ENCODE peak calls at places on chromosomes 1 and 21, in nine cellular contexts. L, E, S, Q, V, Y, X, B and Z are unnamed samples.
A peak's percentile ranks its signal among the peaks of the same experiment; 100 is the strongest.

GRCh38 chr1:226783202-226783601 is 44.1 kb upstream of the ITPKB start:
- DNase-seq in L (no peak), B (no peak), S (no peak), Y (no peak), Q (no peak), E (no peak), V (no peak), X (no peak), Z (no peak)

GRCh38 chr1:229655781-229656180 is 29.7 kb downstream of the URB2 start:
- DNase-seq in Y (no peak), V (no peak), B (no peak), Q (no peak), S (no peak), E (no peak), X (no peak), L (no peak), Z (no peak)

GRCh38 chr1:189697113-189697512 is 780.6 kb downstream of the BRINP3 start:
- DNase-seq in E (no peak), Y (no peak), Q (no peak), X (no peak), B (no peak), V (no peak), L (no peak), S (no peak), Z (no peak)

GRCh38 chr21:25501996-25502665 is 105.2 kb downstream of the MRPL39 start:
- DNase-seq in V (no peak), E (no peak), Y (no peak), B (no peak), S (no peak), X (peak; percentile 15), L (no peak), Q (no peak), Z (no peak)

GRCh38 chr1:173190101-173190895 is 16.8 kb downstream of the TNFSF4 start:
- DNase-seq in S (peak; percentile 57), X (no peak), B (peak; percentile 81), Q (peak; percentile 87), Y (peak; percentile 66), L (peak; percentile 89), E (peak; percentile 41), V (no peak), Z (peak; percentile 83)

GRCh38 chr21:19999369-20000272 is 998.6 kb upstream of the NCAM2 start:
- DNase-seq in E (no peak), B (no peak), X (no peak), S (no peak), Q (no peak), Y (no peak), V (no peak), L (no peak), Z (no peak)

GRCh38 chr1:224592636-224593579 is 23.2 kb upstream of the CNIH3 start:
- DNase-seq in B (peak; percentile 60), Y (no peak), V (no peak), L (no peak), S (no peak), E (no peak), Q (peak; percentile 22), X (no peak), Z (no peak)

GRCh38 chr1:37658486-37658885 is 23.8 kb upstream of the RSPO1 start:
- DNase-seq in L (no peak), S (no peak), Q (no peak), E (no peak), X (no peak), V (no peak), Y (no peak), B (no peak), Z (no peak)

GRCh38 chr1:11860586-11860985 is 1.8 kb upstream of the NPPB start:
- DNase-seq in B (no peak), L (no peak), Y (no peak), X (no peak), E (no peak), S (peak; percentile 44), Q (no peak), V (no peak), Z (no peak)

GRCh38 chr1:67645495-67646144 is 39.4 kb upstream of the GADD45A start:
- DNase-seq in Y (peak; percentile 56), B (no peak), S (no peak), X (no peak), Q (no peak), L (peak; percentile 75), V (no peak), E (no peak), Z (no peak)

GRCh38 chr21:34243562-34243961 is 120.2 kb upstream of the KCNE2 start:
- DNase-seq in E (no peak), S (no peak), L (no peak), B (no peak), Q (peak; percentile 8), V (no peak), X (no peak), Y (no peak), Z (no peak)

GRCh38 chr1:206713910-206714312 is 29.2 kb downstream of the MAPKAPK2 start:
- DNase-seq in X (no peak), L (no peak), Y (no peak), Q (no peak), E (no peak), V (no peak), S (no peak), B (no peak), Z (no peak)